ENCODE peak calls at places on chromosome 22, in seven cellular contexts. V, C, O, G, P, Z and L are unnamed samples.

GRCh38 chr22:42949159-42949558 is 65.8 kb downstream of the PACSIN2 start:
- DNase-seq in V (no peak), O (peak; percentile 67), Z (no peak), C (no peak), P (peak; percentile 45), G (no peak), L (peak; percentile 56)

GRCh38 chr22:38513063-38513462 is 7.0 kb upstream of the DDX17 start:
- DNase-seq in P (no peak), G (peak; percentile 63), V (no peak), C (peak; percentile 57), O (no peak), Z (peak; percentile 46), L (no peak)

GRCh38 chr22:36578619-36579018 is 49.7 kb upstream of the EIF3D start:
- DNase-seq in G (no peak), O (no peak), V (peak; percentile 30), Z (no peak), P (no peak), C (no peak), L (peak; percentile 40)

GRCh38 chr22:38017272-38017920 is 33.0 kb upstream of the SOX10 start:
- DNase-seq in G (no peak), Z (no peak), O (peak; percentile 69), V (peak; percentile 89), P (no peak), C (no peak), L (peak; percentile 94)

GRCh38 chr22:50329236-50329635 is 2.4 kb upstream of the DENND6B start:
- DNase-seq in G (no peak), C (peak; percentile 0), O (peak; percentile 75), Z (no peak), P (no peak), V (no peak), L (no peak)

GRCh38 chr22:40094449-40094848 is 83.3 kb upstream of the TNRC6B start:
- DNase-seq in V (no peak), C (no peak), P (no peak), O (no peak), G (no peak), Z (no peak), L (no peak)

GRCh38 chr22:47927811-47928210 is 1165.4 kb downstream of the TBC1D22A start:
- DNase-seq in C (no peak), P (no peak), Z (no peak), V (no peak), O (no peak), G (no peak), L (no peak)

GRCh38 chr22:38109391-38110000 is 988 bp downstream of the BAIAP2L2 start:
- DNase-seq in O (no peak), G (no peak), P (no peak), Z (peak; percentile 20), V (peak; percentile 44), C (peak; percentile 26), L (peak; percentile 46)

GRCh38 chr22:50595189-50595588 is 5.4 kb upstream of the MAPK8IP2 start:
- DNase-seq in G (no peak), V (no peak), Z (no peak), P (no peak), C (no peak), O (no peak), L (no peak)

GRCh38 chr22:18965526-18966421 is 29.7 kb upstream of the PRODH start:
- DNase-seq in Z (no peak), O (no peak), G (no peak), C (no peak), P (no peak), V (peak; percentile 30), L (peak; percentile 26)

GRCh38 chr22:50192825-50193204 is 7.1 kb downstream of the TRABD start:
- DNase-seq in Z (peak; percentile 30), O (no peak), P (no peak), V (no peak), G (no peak), C (no peak), L (no peak)

GRCh38 chr22:39290724-39291161 is 28.7 kb downstream of the RPL3 start:
- DNase-seq in P (no peak), V (no peak), G (no peak), Z (no peak), O (no peak), C (peak; percentile 66), L (peak; percentile 75)

GRCh38 chr22:19641983-19642451 is 72.3 kb upstream of the SEPTIN5 start:
- DNase-seq in G (no peak), C (no peak), O (no peak), V (no peak), Z (no peak), P (no peak), L (peak; percentile 53)

GRCh38 chr22:38707346-38707745 is 1.6 kb downstream of the GTPBP1 start:
- DNase-seq in C (no peak), O (peak; percentile 36), P (no peak), V (no peak), Z (no peak), G (no peak), L (no peak)

GRCh38 chr22:33706100-33706499 is 214.2 kb downstream of the LARGE1 start:
- DNase-seq in G (peak; percentile 19), V (no peak), Z (no peak), P (no peak), O (no peak), C (peak; percentile 43), L (no peak)

GRCh38 chr22:19271856-19272535 is 19.5 kb downstream of the CLTCL1 start:
- DNase-seq in O (peak; percentile 63), C (no peak), G (no peak), P (no peak), V (no peak), Z (no peak), L (no peak)